ENCODE peak calls at places on chromosomes 13 and 19, in seven cellular contexts. H is pancreas, L is suprapubic skin, N is heart right ventricle, R is ovary, J is PC-9, V is spleen. T is an unnamed sample.

GRCh38 chr13:51856027-51856736 is 5.6 kb upstream of the CCDC70 start:
- DNase-seq in H (no peak), V (no peak), L (no peak), R (no peak), N (no peak), J (peak; percentile 55), T (no peak)

GRCh38 chr13:71624641-71625040 is 242.4 kb downstream of the DACH1 start:
- DNase-seq in R (no peak), H (no peak), V (no peak), N (no peak), L (no peak), J (no peak), T (no peak)

GRCh38 chr19:48588670-48589399 is 17.7 kb upstream of the SPACA4 start:
- DNase-seq in N (peak; percentile 89), L (peak; percentile 95), H (peak; percentile 94), J (peak; percentile 93), V (peak; percentile 98), R (peak; percentile 86), T (peak; percentile 58)

GRCh38 chr19:39038098-39038497 is 5.7 kb upstream of the FBXO27 start:
- DNase-seq in L (no peak), N (no peak), J (no peak), R (no peak), V (no peak), H (peak; percentile 53), T (no peak)

GRCh38 chr13:71879129-71879535 is 12.1 kb upstream of the DACH1 start:
- DNase-seq in L (no peak), N (peak; percentile 11), V (no peak), H (no peak), R (no peak), J (no peak), T (no peak)

GRCh38 chr13:26557393-26558073 is at the start of gene WASF3:
- DNase-seq in V (peak; percentile 91), R (peak; percentile 96), J (peak; percentile 64), N (peak; percentile 96), H (peak; percentile 96), L (peak; percentile 95), T (peak; percentile 72)

GRCh38 chr19:8161135-8161646 is 11.8 kb upstream of the FBN3 start:
- DNase-seq in R (no peak), L (no peak), H (peak; percentile 60), V (no peak), J (peak; percentile 92), N (no peak), T (no peak)

GRCh38 chr19:10800488-10800887 is 35.5 kb downstream of the TMED1 start:
- DNase-seq in H (no peak), J (no peak), R (no peak), L (no peak), V (no peak), N (peak; percentile 46), T (no peak)

GRCh38 chr13:85148009-85148408 is 651.2 kb downstream of the SLITRK6 start:
- DNase-seq in H (no peak), L (no peak), J (no peak), V (no peak), N (no peak), R (no peak), T (no peak)

GRCh38 chr13:69264362-69265334 is 843.0 kb upstream of the ATXN8OS start:
- DNase-seq in L (no peak), J (no peak), R (no peak), H (no peak), V (no peak), N (no peak), T (no peak)

GRCh38 chr13:73303858-73304257 is 245.1 kb downstream of the KLF5 start:
- DNase-seq in J (no peak), R (no peak), N (no peak), V (no peak), H (no peak), L (no peak), T (no peak)

GRCh38 chr13:112840472-112841302 is 128.3 kb upstream of the MCF2L start:
- DNase-seq in V (peak; percentile 63), L (no peak), R (no peak), H (no peak), J (no peak), N (no peak), T (no peak)

GRCh38 chr13:22193070-22193469 is 522.2 kb downstream of the FGF9 start:
- DNase-seq in N (no peak), H (no peak), J (no peak), R (no peak), L (no peak), V (no peak), T (no peak)

GRCh38 chr19:33520844-33521479 is 629 bp downstream of the PEPD start:
- DNase-seq in H (no peak), R (no peak), J (no peak), N (peak; percentile 12), V (no peak), L (no peak), T (no peak)

GRCh38 chr19:3879656-3880055 is 829 bp upstream of the ATCAY start:
- DNase-seq in L (no peak), N (no peak), H (no peak), J (no peak), V (no peak), R (no peak), T (no peak)

GRCh38 chr19:31054430-31054829 is 294.8 kb downstream of the TSHZ3 start:
- DNase-seq in L (no peak), R (no peak), J (no peak), H (no peak), N (peak; percentile 14), V (peak; percentile 63), T (peak; percentile 56)

GRCh38 chr19:3986260-3987041 is 1.2 kb upstream of the EEF2 start:
- DNase-seq in L (no peak), N (peak; percentile 72), J (peak; percentile 70), V (no peak), R (peak; percentile 40), H (peak; percentile 38), T (no peak)

GRCh38 chr19:32675720-32676185 is at the start of gene RGS9BP:
- DNase-seq in R (peak; percentile 83), L (peak; percentile 91), J (peak; percentile 51), N (peak; percentile 85), H (peak; percentile 81), V (peak; percentile 94), T (peak; percentile 26)

GRCh38 chr19:7871280-7871529 is 3.0 kb downstream of the PRR36 start:
- DNase-seq in L (no peak), V (no peak), R (no peak), H (no peak), N (no peak), J (no peak), T (no peak)

DNA sequence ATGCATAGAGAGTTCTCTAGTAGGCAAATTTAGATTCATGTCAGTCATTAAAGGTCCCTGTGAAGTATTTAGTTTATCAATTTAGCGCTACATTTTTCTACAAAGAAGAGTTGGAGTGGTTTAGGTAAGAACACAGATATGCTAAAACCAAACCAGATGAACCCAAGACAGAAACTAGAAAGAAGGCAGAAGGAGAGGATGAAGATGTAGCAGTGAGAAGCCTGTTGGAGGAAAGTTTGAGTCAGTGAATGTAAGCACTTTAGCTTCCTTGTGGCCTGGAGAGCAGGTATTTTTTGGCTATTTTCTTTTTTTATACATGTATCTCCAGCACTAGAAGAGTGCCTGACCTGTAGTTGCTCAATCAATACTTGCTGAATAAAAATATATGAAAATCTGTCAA is 223.7 kb downstream of the KCNRG start:
- DNase-seq in R (no peak), N (no peak), J (no peak), V (no peak), L (no peak), H (no peak), T (no peak)
- H3K4me3 ChIP-seq in R (no peak overlapping the region), N (no peak overlapping the region), J (no peak overlapping the region), V (no peak overlapping the region), L (no peak overlapping the region), H (no peak overlapping the region), T (no peak overlapping the region)

GRCh38 chr13:109275848-109276247 is 510.5 kb downstream of the IRS2 start:
- DNase-seq in R (no peak), J (no peak), L (no peak), V (no peak), H (no peak), N (no peak), T (no peak)

GRCh38 chr13:109273326-109273751 is 513.0 kb downstream of the IRS2 start:
- DNase-seq in V (no peak), R (no peak), N (no peak), H (no peak), J (peak; percentile 72), L (no peak), T (no peak)

GRCh38 chr13:109275390-109275789 is 511.0 kb downstream of the IRS2 start:
- DNase-seq in L (no peak), V (no peak), J (no peak), H (no peak), R (no peak), N (no peak), T (no peak)

GRCh38 chr13:109272595-109273325 is 513.6 kb downstream of the IRS2 start:
- DNase-seq in J (no peak), N (no peak), R (no peak), V (no peak), L (no peak), H (no peak), T (no peak)

GRCh38 chr13:109274188-109274821 is 512.1 kb downstream of the IRS2 start:
- DNase-seq in V (no peak), N (no peak), R (no peak), L (no peak), J (peak; percentile 97), H (no peak), T (peak; percentile 41)
- H3K27ac ChIP-seq in V (peak overlapping the region; percentile 0), N (peak overlapping the region; percentile 56), R (no peak overlapping the region), L (no peak overlapping the region), J (peak overlapping the region; percentile 80), H (no peak overlapping the region), T (peak overlapping the region; percentile 43)

DNA sequence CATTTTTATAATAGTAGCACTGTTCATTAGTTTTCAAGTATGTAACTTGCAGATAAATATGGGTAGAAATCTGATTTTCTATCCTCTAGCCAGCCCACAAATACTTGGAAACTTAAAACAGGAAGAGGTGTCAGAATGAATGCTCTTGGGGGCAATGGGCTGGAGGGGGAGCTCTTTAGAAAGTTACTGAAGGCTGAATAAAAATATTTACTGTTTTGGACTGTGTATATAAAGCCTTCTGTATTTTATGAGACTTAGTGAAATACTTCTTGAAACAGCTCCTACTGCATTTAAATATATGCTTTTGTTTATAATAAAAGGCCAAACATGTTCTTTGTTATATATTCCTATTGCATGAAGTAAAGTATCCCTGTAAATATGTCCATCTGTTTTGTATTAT is 138.8 kb downstream of the RGCC start:
- DNase-seq in H (no peak), R (no peak), N (no peak), L (no peak), V (no peak), J (no peak), T (no peak)
- TF ChIP-seq CTCF in H (no peak), R (no peak), N (no peak), L (no peak), V (no peak), J (no peak), T (peak; percentile 30)

DNA sequence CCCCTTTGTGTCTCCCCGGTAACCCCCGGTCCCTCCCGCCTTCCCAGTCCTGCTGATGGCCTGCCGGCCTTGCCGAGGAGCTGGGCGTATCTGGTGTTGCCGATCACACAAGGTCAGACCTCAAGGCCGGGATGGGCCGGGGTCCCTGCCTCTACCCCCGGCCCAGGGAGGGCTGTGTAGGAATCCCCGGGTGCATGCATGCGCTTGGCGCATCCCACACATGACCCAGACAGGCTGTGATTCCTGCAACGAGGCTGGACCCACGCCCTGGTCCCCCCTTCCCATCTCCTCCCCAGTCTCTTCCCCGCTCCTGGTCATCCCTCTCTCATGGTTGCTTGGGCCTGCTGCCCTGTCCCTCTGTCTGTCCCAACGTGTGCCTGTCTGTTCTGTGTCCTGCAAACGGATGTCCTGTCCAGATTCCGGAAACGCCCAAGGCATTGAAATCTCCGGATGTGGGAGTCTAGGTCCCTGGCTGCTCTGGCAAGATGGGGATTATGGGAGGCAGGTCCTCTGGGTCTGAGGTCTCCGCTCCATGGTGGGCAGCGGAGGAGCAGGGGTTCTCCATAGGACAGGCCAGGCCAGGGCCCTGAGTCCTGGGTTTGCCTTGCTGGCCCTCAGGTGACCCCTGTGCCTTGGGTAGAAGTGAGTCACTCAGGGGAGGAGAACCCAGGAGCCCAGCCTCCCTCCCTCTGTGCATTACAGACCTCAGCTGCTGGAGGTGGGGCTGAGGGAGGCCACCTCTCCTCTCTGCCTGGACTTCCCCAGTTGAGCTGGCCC is 1.6 kb downstream of the PKN1 start:
- DNase-seq in R (no peak), L (peak; percentile 81), V (peak; percentile 86), H (peak; percentile 46), N (peak; percentile 78), J (peak; percentile 90), T (no peak)
- H3K4me3 ChIP-seq in R (peak overlapping the region; percentile 69), L (peak overlapping the region; percentile 80), V (peak overlapping the region; percentile 74), H (no peak overlapping the region), N (peak overlapping the region; percentile 88), J (peak overlapping the region; percentile 93), T (peak overlapping the region; percentile 74)

T was measured in AG04450.